ENCODE peak calls at places on chromosome 1, in six cellular contexts. R is transverse colon, K is NCI-H1417, X is HFF-Myc, P is GF-D8, H is H54. N is an unnamed sample.

GRCh38 chr1:211331011-211331709 is 4.5 kb downstream of the TRAF5 start:
- DNase-seq in R (no peak), K (no peak), X (no peak), P (no peak), H (no peak), N (no peak)

GRCh38 chr1:178679237-178679636 is 45.8 kb upstream of the RALGPS2 start:
- DNase-seq in R (no peak), K (no peak), X (no peak), P (no peak), H (no peak), N (no peak)

GRCh38 chr1:183103141-183103540 is 79.9 kb downstream of the LAMC1 start:
- DNase-seq in R (no peak), K (peak), X (no peak), P (no peak), H (no peak), N (no peak)

GRCh38 chr1:211326140-211326527 is 499 bp upstream of the TRAF5 start:
- DNase-seq in R (no peak), K (no peak), X (no peak), P (no peak), H (no peak), N (no peak)

GRCh38 chr1:74689800-74690696 is 16.5 kb upstream of the ERICH3 start:
- DNase-seq in R (peak), K (peak), X (peak), P (no peak), H (no peak), N (no peak)

GRCh38 chr1:210883821-210884220 is 250.1 kb downstream of the KCNH1 start:
- DNase-seq in R (no peak), K (no peak), X (no peak), P (no peak), H (peak), N (no peak)

GRCh38 chr1:87329756-87330200 is 1.1 kb downstream of the LMO4 start:
- DNase-seq in R (no peak), K (peak), X (no peak), P (peak), H (no peak), N (no peak)

GRCh38 chr1:8858112-8858668 is 20.3 kb downstream of the ENO1 start:
- DNase-seq in R (no peak), K (no peak), X (peak), P (peak), H (peak), N (no peak)

GRCh38 chr1:214712737-214713136 is 109.7 kb downstream of the CENPF start:
- DNase-seq in R (no peak), K (no peak), X (no peak), P (no peak), H (no peak), N (no peak)

GRCh38 chr1:216927111-216927510 is 203.9 kb upstream of the ESRRG start:
- DNase-seq in R (no peak), K (no peak), X (no peak), P (no peak), H (no peak), N (no peak)

GRCh38 chr1:36882536-36883285 is 151.6 kb downstream of the GRIK3 start:
- DNase-seq in R (no peak), K (no peak), X (no peak), P (no peak), H (no peak), N (no peak)